ENCODE peak calls at places on chromosomes 12 and 14, in five cellular contexts. N is neural progenitor cell, V is mammary epithelial cell, Y is IMR-90, A is A549. C is an unnamed sample.

GRCh38 chr14:101152855-101153254 is 249.3 kb upstream of the RTL1 start:
- DNase-seq in N (no peak), V (no peak), Y (no peak), A (no peak), C (no peak)

GRCh38 chr12:78562358-78563205 is 302.0 kb upstream of the SYT1 start:
- DNase-seq in N (no peak), V (peak), Y (peak), A (no peak), C (no peak)

GRCh38 chr12:94710933-94711332 is 60.6 kb upstream of the TMCC3 start:
- DNase-seq in N (peak), V (peak), Y (peak), A (peak), C (no peak)

GRCh38 chr14:50410921-50411320 is 14.2 kb upstream of the CDKL1 start:
- DNase-seq in N (no peak), V (no peak), Y (peak), A (no peak), C (peak)

GRCh38 chr12:15875863-15876262 is 6.3 kb upstream of the STRAP start:
- DNase-seq in N (no peak), V (no peak), Y (no peak), A (no peak), C (no peak)

GRCh38 chr12:62584619-62585018 is 118.0 kb downstream of the MON2 start:
- DNase-seq in N (no peak), V (no peak), Y (no peak), A (no peak), C (no peak)

GRCh38 chr12:88471641-88472040 is 108.6 kb downstream of the KITLG start:
- DNase-seq in N (peak), V (peak), Y (peak), A (no peak), C (peak)

GRCh38 chr14:103074699-103075341 is 9.2 kb upstream of the LBHD2 start:
- DNase-seq in N (no peak), V (no peak), Y (no peak), A (peak), C (peak)

GRCh38 chr12:113208041-113208934 is 13.0 kb upstream of the TPCN1 start:
- DNase-seq in N (no peak), V (no peak), Y (peak), A (no peak), C (no peak)

GRCh38 chr14:53881161-53881846 is 75.3 kb downstream of the BMP4 start:
- DNase-seq in N (no peak), V (no peak), Y (peak), A (no peak), C (no peak)

GRCh38 chr12:103198499-103198898 is 241.0 kb downstream of the ASCL1 start:
- DNase-seq in N (no peak), V (no peak), Y (no peak), A (no peak), C (no peak)

GRCh38 chr12:52310622-52311281 is 10.4 kb downstream of the KRT83 start:
- DNase-seq in N (no peak), V (peak), Y (peak), A (no peak), C (peak)

GRCh38 chr14:89635615-89636014 is 218.6 kb upstream of the FOXN3 start:
- DNase-seq in N (no peak), V (no peak), Y (peak), A (no peak), C (no peak)

GRCh38 chr14:78448483-78449094 is 278.4 kb downstream of the NRXN3 start:
- DNase-seq in N (peak), V (peak), Y (no peak), A (peak), C (peak)

GRCh38 chr12:124578445-124578844 is 11.0 kb upstream of the NCOR2 start:
- DNase-seq in N (no peak), V (no peak), Y (no peak), A (no peak), C (no peak)

GRCh38 chr14:38255673-38256357 is at the start of gene CLEC14A:
- DNase-seq in N (peak), V (no peak), Y (no peak), A (no peak), C (no peak)

GRCh38 chr12:121688966-121689365 is 19.5 kb upstream of the MORN3 start:
- DNase-seq in N (no peak), V (no peak), Y (no peak), A (no peak), C (no peak)

GRCh38 chr12:65788912-65789311 is 35.4 kb upstream of the HMGA2 start:
- DNase-seq in N (no peak), V (no peak), Y (no peak), A (no peak), C (no peak)

GRCh38 chr14:92207928-92208265 is 86.1 kb downstream of the CPSF2 start:
- DNase-seq in N (no peak), V (no peak), Y (no peak), A (no peak), C (no peak)

GRCh38 chr12:95208678-95209077 is 8.6 kb downstream of the FGD6 start:
- DNase-seq in N (no peak), V (no peak), Y (no peak), A (no peak), C (no peak)

GRCh38 chr12:112013601-112014402 is 576 bp downstream of the ERP29 start:
- DNase-seq in N (peak), V (peak), Y (peak), A (peak), C (no peak)

DNA sequence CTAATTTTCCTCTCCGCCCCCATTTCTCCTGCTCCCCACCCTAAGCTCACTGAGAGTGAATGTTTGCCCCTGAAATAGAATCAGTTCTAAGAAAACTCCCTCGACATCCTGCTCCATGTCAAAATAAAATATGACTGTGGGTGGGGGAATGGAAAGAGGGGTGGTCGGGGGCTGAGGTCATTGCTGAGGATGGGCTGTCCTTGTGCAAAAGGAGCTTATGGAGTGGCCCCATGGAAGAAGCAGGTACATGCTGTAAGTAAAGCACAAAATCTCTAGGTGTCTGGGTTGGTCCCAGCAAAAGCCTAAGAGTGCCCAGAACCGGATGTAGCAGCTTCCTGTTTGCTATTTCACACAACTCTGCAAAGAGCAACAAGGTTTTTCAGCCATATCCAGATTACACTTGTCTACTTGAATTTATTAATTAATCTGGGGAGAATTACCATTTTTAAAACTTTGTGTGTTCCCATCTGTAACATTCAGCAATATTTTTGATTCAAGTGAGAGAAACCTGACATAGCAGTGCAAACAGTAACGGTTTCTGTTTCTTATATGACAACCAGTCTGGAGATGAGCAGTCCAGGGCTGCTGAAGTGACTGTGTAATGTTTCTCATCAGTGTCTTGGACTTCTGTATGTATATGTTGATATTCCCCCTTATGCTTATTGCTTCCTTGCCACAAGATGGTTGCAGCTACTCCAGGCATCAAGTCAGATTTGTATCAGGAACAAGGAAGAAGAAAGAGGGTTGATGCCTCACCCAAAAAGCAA is 40.4 kb upstream of the GZMB start:
- DNase-seq in N (no peak), V (no peak), Y (no peak), A (no peak), C (no peak)
- H3K4me2 ChIP-seq in N (no peak), V (peak), Y (no peak), A (no peak), C (no peak)

GRCh38 chr12:80872053-80872452 is 65.7 kb downstream of the LIN7A start:
- DNase-seq in N (no peak), V (no peak), Y (no peak), A (no peak), C (no peak)

DNA sequence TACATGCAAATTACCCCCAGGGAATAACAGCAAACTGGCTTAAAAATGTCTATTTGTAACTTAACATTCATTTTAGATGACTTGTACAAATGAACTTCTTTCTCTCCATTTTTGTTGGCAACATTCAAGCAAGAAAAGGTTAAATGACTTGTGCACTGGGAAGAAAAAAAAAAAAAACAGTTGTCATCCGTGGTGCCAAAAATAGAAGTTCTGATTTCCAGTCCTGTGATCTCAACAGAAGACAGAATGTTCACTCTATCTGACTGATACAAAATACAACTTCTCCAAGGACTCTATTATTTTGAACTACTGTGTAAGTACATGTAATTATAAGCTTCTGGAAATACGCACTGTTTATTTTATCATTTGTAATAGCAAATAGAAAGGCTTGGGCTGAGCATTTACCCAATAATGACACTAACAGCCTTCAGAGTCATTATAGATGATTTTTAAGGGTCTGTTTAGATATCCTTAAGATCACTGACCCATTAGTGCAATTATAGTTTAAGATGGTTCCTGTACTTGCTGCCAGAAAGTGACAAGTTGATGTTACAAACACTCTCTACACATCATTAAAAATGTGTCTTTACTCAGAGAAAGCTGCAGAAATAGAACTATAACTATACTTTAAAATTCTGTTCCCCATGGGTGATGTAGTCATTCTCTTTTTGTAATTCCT is 59.9 kb downstream of the LIN7A start:
- DNase-seq in N (no peak), V (no peak), Y (peak), A (no peak), C (peak)
- H3K4me3 ChIP-seq in N (no peak), V (no peak), Y (no peak), A (no peak), C (peak)

DNA sequence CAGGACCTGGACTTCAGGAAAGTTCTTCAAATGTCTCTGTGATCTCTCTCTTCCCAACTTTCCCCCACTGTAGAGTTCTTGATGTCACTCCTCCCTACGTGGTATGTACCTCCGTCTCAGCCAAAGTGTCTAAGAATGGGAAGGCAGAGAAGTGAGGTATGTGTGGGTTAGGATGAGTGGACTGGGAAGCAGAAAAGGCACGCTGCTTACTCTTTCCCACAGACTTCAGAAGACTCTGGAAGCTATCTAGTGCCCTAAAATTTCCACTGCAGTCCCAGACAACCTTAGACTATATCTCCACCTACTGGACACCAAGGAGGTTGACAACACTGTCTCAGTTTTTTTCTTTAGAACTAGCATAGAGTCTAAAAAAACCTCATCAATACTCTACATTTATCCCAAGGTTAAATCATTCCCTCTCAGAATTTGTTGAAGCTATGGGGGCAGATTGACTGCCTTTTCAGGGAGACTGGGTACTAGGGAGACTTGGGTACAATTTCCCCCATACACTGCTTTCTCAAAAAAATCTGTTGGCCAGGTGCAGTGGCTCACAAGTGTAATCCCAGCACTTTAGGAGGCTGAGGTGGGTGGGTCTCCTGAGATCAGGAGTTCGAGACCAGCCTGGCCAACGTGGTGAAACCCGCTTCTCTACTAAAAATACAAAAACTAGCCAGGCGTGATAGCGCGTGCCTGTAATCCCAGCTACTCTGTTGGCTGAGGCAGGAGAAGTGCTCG is 20.6 kb upstream of the ITGA5 start:
- DNase-seq in N (peak), V (peak), Y (peak), A (peak), C (peak)
- TF ChIP-seq CTCF in N (peak), V (peak), Y (peak), A (peak), C (peak)

GRCh38 chr12:48857278-48857994 is 5.5 kb upstream of the DDX23 start:
- DNase-seq in N (no peak), V (no peak), Y (no peak), A (no peak), C (peak)

GRCh38 chr12:48856379-48856778 is 4.4 kb upstream of the DDX23 start:
- DNase-seq in N (no peak), V (no peak), Y (no peak), A (no peak), C (no peak)

GRCh38 chr12:48859607-48860006 is 6.1 kb downstream of the RND1 start:
- DNase-seq in N (no peak), V (no peak), Y (no peak), A (no peak), C (no peak)

GRCh38 chr12:48861111-48861510 is 4.6 kb downstream of the RND1 start:
- DNase-seq in N (no peak), V (peak), Y (no peak), A (no peak), C (no peak)

GRCh38 chr12:48858043-48858442 is 6.1 kb upstream of the DDX23 start:
- DNase-seq in N (no peak), V (no peak), Y (no peak), A (no peak), C (no peak)
- H3K4me2 ChIP-seq in N (no peak), V (no peak), Y (no peak), A (no peak), C (no peak)

C was measured in osteoblast.